ENCODE peak calls at places on chromosomes 13 and 19, in four cellular contexts. Y, I, T and O are unnamed samples.

GRCh38 chr13:27242642-27243185 is 8.6 kb upstream of the RPL21 start:
- DNase-seq in Y (no peak), I (no peak), T (no peak), O (no peak)

GRCh38 chr19:27714857-27715256 is 1498.1 kb downstream of the UQCRFS1 start:
- DNase-seq in Y (no peak), I (no peak), T (no peak), O (no peak)

GRCh38 chr19:46704379-46705076 is 12.4 kb downstream of the PRKD2 start:
- DNase-seq in Y (peak; percentile 67), I (no peak), T (peak; percentile 64), O (no peak)

GRCh38 chr19:3837922-3838321 is 30.9 kb downstream of the ZFR2 start:
- DNase-seq in Y (no peak), I (no peak), T (no peak), O (no peak)

GRCh38 chr19:10499550-10500246 is 3.5 kb downstream of the KEAP1 start:
- DNase-seq in Y (no peak), I (no peak), T (no peak), O (no peak)

GRCh38 chr19:13826652-13827235 is 31.5 kb downstream of the ZSWIM4 start:
- DNase-seq in Y (no peak), I (no peak), T (no peak), O (no peak)

GRCh38 chr13:41680900-41681299 is 223.6 kb downstream of the RGCC start:
- DNase-seq in Y (no peak), I (no peak), T (no peak), O (no peak)

GRCh38 chr13:109998808-109999528 is 212.6 kb upstream of the IRS2 start:
- DNase-seq in Y (peak; percentile 80), I (no peak), T (no peak), O (no peak)

GRCh38 chr13:69793803-69794453 is 313.7 kb upstream of the ATXN8OS start:
- DNase-seq in Y (no peak), I (no peak), T (no peak), O (no peak)

GRCh38 chr19:35592226-35592625 is 6.3 kb downstream of the PMIS2 start:
- DNase-seq in Y (peak; percentile 35), I (peak; percentile 19), T (peak; percentile 76), O (peak; percentile 48)

GRCh38 chr19:1163283-1163933 is 10.7 kb downstream of the SBNO2 start:
- DNase-seq in Y (no peak), I (no peak), T (no peak), O (no peak)

GRCh38 chr19:55350620-55351315 is 3.8 kb downstream of the COX6B2 start:
- DNase-seq in Y (no peak), I (no peak), T (no peak), O (no peak)

GRCh38 chr19:23075031-23075733 is 41.6 kb upstream of the ZNF730 start:
- DNase-seq in Y (peak; percentile 90), I (peak; percentile 88), T (peak; percentile 78), O (peak; percentile 65)

GRCh38 chr19:40805258-40805868 is 6.4 kb downstream of the EGLN2 start:
- DNase-seq in Y (no peak), I (no peak), T (peak; percentile 60), O (no peak)

GRCh38 chr13:79692846-79693245 is 211.9 kb downstream of the NDFIP2 start:
- DNase-seq in Y (no peak), I (no peak), T (no peak), O (no peak)

GRCh38 chr13:37531054-37531453 is 67.5 kb downstream of the POSTN start:
- DNase-seq in Y (no peak), I (no peak), T (no peak), O (no peak)

GRCh38 chr19:55063492-55063843 is 520 bp upstream of the RDH13 start:
- DNase-seq in Y (no peak), I (no peak), T (no peak), O (no peak)

GRCh38 chr13:98443329-98443728 is 133.6 kb downstream of the STK24 start:
- DNase-seq in Y (peak; percentile 72), I (no peak), T (no peak), O (no peak)

GRCh38 chr19:29714953-29715694 is at the start of gene C19orf12:
- DNase-seq in Y (peak; percentile 67), I (peak; percentile 49), T (peak; percentile 59), O (peak; percentile 85)

GRCh38 chr19:2040647-2041435 is 10.2 kb downstream of the MKNK2 start:
- DNase-seq in Y (no peak), I (no peak), T (no peak), O (no peak)

GRCh38 chr13:85266771-85267170 is 532.4 kb downstream of the SLITRK6 start:
- DNase-seq in Y (no peak), I (no peak), T (no peak), O (no peak)

GRCh38 chr19:39160889-39161672 is 35.5 kb downstream of the PAK4 start:
- DNase-seq in Y (no peak), I (no peak), T (peak; percentile 51), O (no peak)

GRCh38 chr19:58577581-58578429 is 4.7 kb upstream of the MZF1 start:
- DNase-seq in Y (no peak), I (no peak), T (no peak), O (no peak)

GRCh38 chr13:53041968-53042485 is 13.4 kb downstream of the OLFM4 start:
- DNase-seq in Y (no peak), I (no peak), T (no peak), O (no peak)

GRCh38 chr19:18287836-18288772 is 6.7 kb upstream of the JUND start:
- DNase-seq in Y (peak; percentile 43), I (no peak), T (no peak), O (no peak)

GRCh38 chr13:51542358-51542972 is 41.8 kb upstream of the WDFY2 start:
- DNase-seq in Y (no peak), I (no peak), T (no peak), O (no peak)

GRCh38 chr13:20114066-20114465 is 46.8 kb downstream of the GJA3 start:
- DNase-seq in Y (no peak), I (no peak), T (no peak), O (no peak)

GRCh38 chr13:61485128-61485765 is 69.6 kb upstream of the PCDH20 start:
- DNase-seq in Y (no peak), I (no peak), T (no peak), O (no peak)